ENCODE peak calls at places on chromosomes 16 and 17, in nine cellular contexts. Z is IMR-90; B is ascending aorta; X is CD8-positive, alpha-beta T cell; O is HCT116; I is cardiac muscle cell; K is heart left ventricle; F is endodermal cell; C is uterus. T is an unnamed sample.

GRCh38 chr17:16241906-16242399 is 24.9 kb downstream of the PIGL start:
- DNase-seq in O (no peak), F (no peak), I (no peak), B (no peak), Z (no peak), C (no peak), X (no peak), K (no peak), T (no peak)

GRCh38 chr17:32731556-32732295 is 145.2 kb downstream of the MYO1D start:
- DNase-seq in F (peak; percentile 52), K (no peak), Z (no peak), C (no peak), O (no peak), B (no peak), X (no peak), I (no peak), T (no peak)

GRCh38 chr16:35198223-35199199 is 1739.1 kb downstream of the TP53TG3F start:
- DNase-seq in C (no peak), F (no peak), X (no peak), K (no peak), O (no peak), B (no peak), I (no peak), Z (no peak), T (no peak)

GRCh38 chr16:68111379-68111778 is 26.2 kb downstream of the NFATC3 start:
- DNase-seq in X (no peak), F (no peak), B (no peak), I (no peak), Z (no peak), C (no peak), K (no peak), O (no peak), T (no peak)

GRCh38 chr17:30550512-30551273 is 73.5 kb downstream of the GOSR1 start:
- DNase-seq in B (no peak), C (no peak), O (peak; percentile 40), I (no peak), Z (peak; percentile 19), X (no peak), F (peak; percentile 50), K (no peak), T (no peak)

GRCh38 chr17:34728771-34729310 is 149.5 kb downstream of the TMEM132E start:
- DNase-seq in F (peak; percentile 76), Z (no peak), K (no peak), X (no peak), I (no peak), C (no peak), O (no peak), B (no peak), T (no peak)

GRCh38 chr17:80782536-80783427 is 208.9 kb upstream of the CHMP6 start:
- DNase-seq in K (no peak), C (no peak), Z (peak; percentile 59), X (peak; percentile 43), B (no peak), F (peak; percentile 60), O (no peak), I (peak; percentile 68), T (no peak)

GRCh38 chr16:83420206-83420760 is 387.5 kb upstream of the HSBP1 start:
- DNase-seq in Z (peak; percentile 47), C (no peak), K (no peak), O (no peak), X (no peak), F (no peak), I (peak; percentile 87), B (no peak), T (no peak)

GRCh38 chr17:63914471-63914870 is 3.4 kb upstream of the CSHL1 start:
- DNase-seq in I (no peak), C (no peak), X (no peak), O (no peak), Z (no peak), B (no peak), K (no peak), F (no peak), T (no peak)

GRCh38 chr17:76869209-76869877 is 1.1 kb downstream of the MGAT5B start:
- DNase-seq in I (no peak), X (no peak), B (no peak), F (peak; percentile 84), Z (no peak), O (no peak), K (no peak), C (no peak), T (no peak)

GRCh38 chr17:181213-182163 is at the start of gene DOC2B:
- DNase-seq in X (no peak), B (no peak), O (peak; percentile 40), F (peak; percentile 85), K (peak; percentile 66), C (no peak), I (peak; percentile 74), Z (peak; percentile 27), T (no peak)

GRCh38 chr16:57938936-57939871 is 31.7 kb downstream of the CNGB1 start:
- DNase-seq in X (no peak), B (no peak), F (peak; percentile 68), Z (peak; percentile 20), I (no peak), K (peak; percentile 89), O (peak; percentile 13), C (peak; percentile 52), T (no peak)

GRCh38 chr17:41494524-41494923 is 4.8 kb upstream of the KRT36 start:
- DNase-seq in I (no peak), C (no peak), X (no peak), Z (peak; percentile 39), F (no peak), B (no peak), O (no peak), K (no peak), T (no peak)

GRCh38 chr17:7843536-7844291 is 9.7 kb downstream of the KDM6B start:
- DNase-seq in C (peak; percentile 76), B (peak; percentile 63), F (peak; percentile 96), O (no peak), I (peak; percentile 92), Z (peak; percentile 90), X (peak; percentile 84), K (peak; percentile 86), T (no peak)

GRCh38 chr17:43940630-43941029 is 1.6 kb downstream of the PPY start:
- DNase-seq in Z (peak; percentile 35), F (peak; percentile 96), B (no peak), I (peak; percentile 81), K (peak; percentile 61), C (no peak), X (no peak), O (peak; percentile 24), T (no peak)

GRCh38 chr16:71542377-71542776 is 16.2 kb downstream of the CHST4 start:
- DNase-seq in O (peak; percentile 60), C (no peak), F (peak; percentile 93), X (peak; percentile 26), B (no peak), K (peak; percentile 32), I (peak; percentile 63), Z (peak; percentile 6), T (peak; percentile 25)

GRCh38 chr16:3879887-3880564 is 487 bp downstream of the CREBBP start:
- DNase-seq in B (no peak), O (no peak), X (peak; percentile 59), F (peak; percentile 76), K (peak; percentile 84), C (peak; percentile 71), Z (peak; percentile 52), I (peak; percentile 84), T (no peak)
- TF ChIP-seq CTCF in B (no peak), O (no peak), X (no peak), F (no peak), K (peak; percentile 16), C (no peak), Z (peak; percentile 49), I (no peak), T (peak; percentile 79)

GRCh38 chr16:65153365-65154105 is 31.7 kb upstream of the CDH11 start:
- DNase-seq in B (no peak), X (no peak), K (no peak), I (no peak), O (no peak), Z (no peak), F (no peak), C (no peak), T (no peak)
- H3K36me3 ChIP-seq in B (no peaks in the 10 kb centered on the region), X (no peaks in the 10 kb centered on the region), K (no peaks in the 10 kb centered on the region), I (no peaks in the 10 kb centered on the region), O (no peaks in the 10 kb centered on the region), Z (no peaks in the 10 kb centered on the region), F (no peaks in the 10 kb centered on the region), C (no peaks in the 10 kb centered on the region), T (no peaks in the 10 kb centered on the region)

DNA sequence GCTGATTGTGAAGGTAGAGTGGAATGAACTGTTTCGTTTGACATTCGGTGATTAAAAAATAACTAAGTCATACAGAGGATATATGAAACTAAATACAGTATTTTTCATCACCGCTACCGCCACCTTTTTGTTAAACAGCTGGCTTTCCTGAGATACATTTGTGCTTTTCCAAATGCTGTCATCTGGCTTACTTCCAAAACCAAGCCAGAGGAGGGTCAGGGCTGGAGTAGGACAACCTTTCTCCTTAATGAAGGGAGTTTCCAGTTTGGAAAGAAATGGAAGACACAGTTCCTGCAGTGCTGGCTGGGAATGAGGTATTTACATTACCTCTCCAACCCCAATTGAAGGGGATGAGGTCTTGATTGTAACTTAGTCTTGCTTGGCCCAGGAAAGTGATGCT is 3.2 kb downstream of the TNRC6C start:
- DNase-seq in F (peak; percentile 30), O (no peak), B (no peak), X (no peak), Z (peak; percentile 16), I (no peak), C (no peak), K (no peak), T (no peak)
- H3K27ac ChIP-seq in F (no peak overlapping the region), O (no peak overlapping the region), B (no peak overlapping the region), X (no peak overlapping the region), Z (no peak overlapping the region), I (no peak overlapping the region), C (no peak overlapping the region), K (no peak overlapping the region), T (no peak overlapping the region)

GRCh38 chr17:82063424-82064415 is 1.9 kb downstream of the DUS1L start:
- DNase-seq in C (no peak), I (no peak), X (no peak), O (no peak), F (no peak), K (peak; percentile 18), Z (no peak), B (no peak), T (no peak)

GRCh38 chr17:82062984-82063368 is 2.6 kb downstream of the DUS1L start:
- DNase-seq in K (no peak), I (no peak), C (no peak), X (no peak), B (no peak), F (no peak), O (no peak), Z (no peak), T (no peak)

GRCh38 chr17:82065638-82066303 is at the start of gene DUS1L:
- DNase-seq in I (peak; percentile 74), Z (peak; percentile 37), K (peak; percentile 77), C (peak; percentile 54), B (no peak), X (peak; percentile 68), F (peak; percentile 87), O (no peak), T (no peak)

GRCh38 chr17:82064433-82065192 is 991 bp downstream of the DUS1L start:
- DNase-seq in I (no peak), Z (no peak), C (no peak), B (no peak), O (no peak), K (peak; percentile 24), F (no peak), X (no peak), T (no peak)

DNA sequence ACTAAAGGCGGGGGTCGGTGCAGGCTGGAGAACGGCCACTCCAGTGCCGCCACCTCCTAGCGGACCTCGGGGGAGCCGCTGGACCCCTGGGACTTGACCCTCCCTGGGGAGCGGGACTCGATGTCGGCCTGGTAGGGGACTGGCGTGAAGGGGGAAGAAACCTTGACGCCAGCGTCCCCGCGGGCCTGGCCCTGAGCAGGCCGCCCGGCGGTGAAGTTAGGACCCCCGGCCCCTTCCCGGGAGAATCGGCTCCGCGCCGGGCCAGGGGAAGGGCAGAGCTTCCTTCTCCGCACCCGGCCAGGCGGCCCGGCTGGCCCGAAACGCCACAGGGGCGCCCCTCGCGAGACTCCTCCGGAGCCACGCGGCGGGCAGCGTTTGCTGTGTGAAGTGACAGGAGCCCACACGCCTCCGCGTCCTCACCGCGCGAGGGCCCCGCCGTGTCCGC is 389 bp downstream of the DUS1L start:
- DNase-seq in X (no peak), K (no peak), F (no peak), Z (peak; percentile 24), C (no peak), B (no peak), I (peak; percentile 46), O (no peak), T (no peak)
- TF ChIP-seq CTCF in X (no peak), K (no peak), F (no peak), Z (no peak), C (no peak), B (no peak), I (no peak), O (no peak), T (no peak)